ENCODE peak calls at places on chromosomes 2 and 18, in nine cellular contexts. N is IMR-90, H is ovary, L is A549, I is stomach, O is lower leg skin, X is esophagus muscularis mucosa, Z is heart left ventricle, M is gastrocnemius medialis. T is an unnamed sample.
A peak's percentile ranks its signal among the peaks of the same experiment; 100 is the strongest.

GRCh38 chr2:10362096-10362897 is 59.6 kb downstream of the HPCAL1 start:
- DNase-seq in I (no peak), Z (no peak), X (no peak), N (no peak), M (no peak), O (no peak), H (no peak), L (no peak), T (no peak)

GRCh38 chr18:23506393-23506792 is 3.1 kb downstream of the RMC1 start:
- DNase-seq in M (no peak), I (no peak), X (no peak), N (no peak), Z (no peak), O (no peak), H (no peak), L (no peak), T (no peak)

GRCh38 chr2:7037340-7038333 is 120.4 kb downstream of the RNF144A start:
- DNase-seq in L (peak; percentile 69), M (no peak), N (peak; percentile 54), H (peak; percentile 66), Z (peak; percentile 79), I (peak; percentile 72), O (no peak), X (no peak), T (peak; percentile 89)

GRCh38 chr2:111626037-111626861 is 257.7 kb downstream of the ANAPC1 start:
- DNase-seq in X (no peak), I (no peak), L (no peak), Z (no peak), M (no peak), N (peak; percentile 16), H (no peak), O (no peak), T (no peak)

GRCh38 chr2:199469514-199470360 is 12.0 kb upstream of the SATB2 start:
- DNase-seq in M (no peak), L (no peak), Z (no peak), O (no peak), N (no peak), I (no peak), X (peak; percentile 90), H (no peak), T (no peak)

GRCh38 chr18:76459687-76460350 is 35.2 kb downstream of the ZNF516 start:
- DNase-seq in O (peak; percentile 80), Z (no peak), L (peak; percentile 69), I (peak; percentile 61), M (no peak), N (peak; percentile 100), H (no peak), X (no peak), T (no peak)

GRCh38 chr2:120596990-120597594 is 138.6 kb upstream of the GLI2 start:
- DNase-seq in L (no peak), O (peak; percentile 95), Z (peak; percentile 53), I (no peak), M (peak; percentile 68), X (no peak), N (peak; percentile 56), H (peak; percentile 35), T (peak; percentile 37)

GRCh38 chr2:186734957-186735734 is 41.3 kb downstream of the FAM171B start:
- DNase-seq in Z (no peak), N (no peak), X (no peak), I (no peak), M (no peak), H (no peak), L (no peak), O (no peak), T (no peak)

GRCh38 chr2:202238234-202239197 is at the start of gene SUMO1:
- DNase-seq in Z (peak; percentile 95), L (peak; percentile 87), X (peak; percentile 97), H (peak; percentile 87), M (peak; percentile 77), I (peak; percentile 89), N (peak; percentile 87), O (peak; percentile 98), T (peak; percentile 98)

GRCh38 chr2:202237787-202238233 is 587 bp downstream of the SUMO1 start:
- DNase-seq in X (no peak), L (peak; percentile 40), H (no peak), N (peak; percentile 60), Z (no peak), I (no peak), M (no peak), O (no peak), T (no peak)
- TF ChIP-seq POLR2A in X (no peak), L (no peak), H (no peak), N (peak; percentile 37), Z (no peak), I (no peak), M (no peak), O (no peak), T (no peak)

DNA sequence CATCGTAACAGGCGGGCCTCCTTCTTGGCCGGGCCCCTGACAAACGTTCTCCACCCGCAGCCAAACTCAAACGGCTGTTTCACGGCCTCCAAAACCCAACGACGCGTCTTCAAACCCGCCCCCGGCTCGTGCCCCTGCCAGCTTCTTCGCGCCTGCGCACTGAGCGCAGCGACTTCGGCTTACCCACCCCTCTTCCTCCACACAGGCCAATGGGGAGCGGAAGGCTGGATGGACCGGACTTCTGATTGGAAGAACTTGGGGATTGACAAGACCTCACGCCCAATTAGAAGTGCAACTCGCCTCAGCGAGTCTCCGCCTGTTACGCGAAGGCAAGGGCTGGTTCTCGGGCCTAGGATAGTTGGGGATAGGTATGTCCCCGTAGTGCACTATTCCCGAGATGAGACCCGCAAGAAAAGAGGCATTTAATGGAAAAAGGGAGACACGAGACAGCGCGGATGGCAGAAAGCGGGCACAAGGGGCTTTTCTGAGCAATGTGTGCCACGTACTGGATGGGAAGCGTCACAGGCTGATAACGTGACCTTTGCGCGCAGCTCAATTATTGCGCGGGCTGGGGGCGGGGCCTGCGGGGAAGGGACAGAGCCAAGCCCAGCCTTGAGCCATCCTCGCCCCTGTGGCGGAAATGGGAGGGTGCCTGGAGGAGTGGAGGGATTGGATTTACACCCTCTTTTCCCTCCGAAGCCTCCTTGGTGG is at the start of gene LAPTM4A:
- DNase-seq in O (peak; percentile 100), H (peak; percentile 99), N (peak; percentile 100), L (peak; percentile 99), I (peak; percentile 99), X (peak; percentile 100), Z (peak; percentile 99), M (peak; percentile 100), T (peak; percentile 99)
- TF ChIP-seq POLR2A in O (no peak), H (peak; percentile 87), N (peak; percentile 93), L (peak; percentile 67), I (peak; percentile 74), X (peak; percentile 75), Z (no peak), M (peak; percentile 90), T (peak; percentile 50)

GRCh38 chr2:160924936-160925353 is 235.3 kb upstream of the TANK start:
- DNase-seq in N (no peak), Z (no peak), O (no peak), X (no peak), M (no peak), L (no peak), H (no peak), I (no peak), T (no peak)
- TF ChIP-seq POLR2A in N (no peak), Z (no peak), O (no peak), X (no peak), M (no peak), L (no peak), H (no peak), I (no peak), T (no peak)

GRCh38 chr2:216879727-216880508 is 20.1 kb upstream of the TNP1 start:
- DNase-seq in N (no peak), Z (no peak), M (no peak), H (no peak), L (no peak), I (no peak), O (no peak), X (no peak), T (no peak)

GRCh38 chr2:216878072-216878471 is 18.2 kb upstream of the TNP1 start:
- DNase-seq in H (no peak), O (no peak), L (no peak), Z (no peak), M (peak; percentile 22), N (no peak), I (no peak), X (no peak), T (no peak)

GRCh38 chr2:216881411-216881810 is 21.5 kb upstream of the TNP1 start:
- DNase-seq in X (no peak), H (no peak), N (no peak), L (no peak), M (peak; percentile 66), O (no peak), Z (no peak), I (no peak), T (no peak)

GRCh38 chr2:216882876-216883275 is 23.0 kb upstream of the TNP1 start:
- DNase-seq in L (no peak), Z (no peak), H (no peak), N (no peak), X (no peak), O (no peak), M (no peak), I (peak; percentile 46), T (no peak)

GRCh38 chr2:216880509-216881184 is 20.8 kb upstream of the TNP1 start:
- DNase-seq in O (no peak), N (peak; percentile 86), M (peak; percentile 79), I (no peak), H (no peak), L (no peak), Z (no peak), X (no peak), T (no peak)
- TF ChIP-seq POLR2A in O (no peak), N (no peak), M (no peak), I (no peak), H (no peak), L (no peak), Z (no peak), X (no peak), T (no peak)

GRCh38 chr2:31414601-31415241 is at the start of gene XDH:
- DNase-seq in H (no peak), X (peak; percentile 70), N (no peak), O (no peak), L (no peak), Z (no peak), M (no peak), I (peak; percentile 59), T (no peak)
- TF ChIP-seq POLR2A in H (no peak), X (no peak), N (no peak), O (no peak), L (no peak), Z (no peak), M (no peak), I (no peak), T (no peak)

DNA sequence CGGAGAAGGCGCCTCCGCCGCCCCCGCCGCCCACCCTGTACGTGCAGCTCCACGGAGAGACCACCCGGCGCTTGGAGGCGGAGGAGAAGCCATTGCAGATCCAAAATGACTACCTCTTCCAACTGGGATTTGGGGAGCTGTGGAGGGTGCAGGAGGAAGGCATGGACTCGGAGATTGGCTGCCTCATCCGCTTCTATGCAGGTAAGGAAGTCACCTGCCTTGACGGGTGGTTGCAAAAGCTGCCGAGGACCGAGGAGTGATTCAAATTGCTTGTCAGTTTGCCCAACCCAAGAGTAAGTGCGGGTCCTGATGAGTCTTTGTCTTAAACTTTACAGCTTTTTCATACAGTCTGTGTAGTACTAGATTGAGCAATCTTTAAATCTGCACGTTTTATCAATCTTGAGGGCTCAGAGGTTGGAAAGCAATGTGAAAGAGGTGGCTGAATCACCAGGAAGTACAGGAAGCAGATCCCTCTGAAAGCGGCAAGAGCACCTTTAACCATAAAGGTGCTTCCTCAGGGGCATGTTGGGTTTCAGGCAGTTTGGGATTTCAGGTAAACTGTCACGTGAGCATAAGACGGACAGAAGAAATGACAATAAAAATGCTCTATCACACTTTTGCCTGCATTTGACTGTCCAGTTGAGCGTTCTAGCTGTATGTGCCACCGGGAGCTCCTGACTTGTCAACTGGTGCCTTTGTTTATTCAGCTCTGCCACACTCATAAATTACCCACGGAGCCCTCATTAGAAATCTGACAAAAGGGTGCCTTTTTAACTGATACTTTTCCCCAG is 1.9 kb downstream of the PHLPP1 start:
- DNase-seq in M (peak; percentile 35), X (no peak), N (peak; percentile 71), I (peak; percentile 52), L (peak; percentile 4), O (peak; percentile 91), Z (no peak), H (no peak), T (no peak)
- TF ChIP-seq POLR2A in M (no peak), X (no peak), N (no peak), I (no peak), L (no peak), O (no peak), Z (no peak), H (no peak), T (no peak)